ENCODE peak calls at places on chromosomes 4 and X, in five cellular contexts. One of them, this sample, is unnamed.

GRCh38 chrX:46436744-46437143 is 108.5 kb downstream of the ZNF674 start:
- DNase-seq in PC-3: no peak
- DNase-seq in astrocyte: no peak
- DNase-seq in H9: no peak
- DNase-seq in mammary epithelial cell: no peak
- DNase-seq in this sample: no peak

GRCh38 chrX:153685179-153685536 is 2.6 kb upstream of the SLC6A8 start:
- DNase-seq in PC-3: no peak
- DNase-seq in mammary epithelial cell: no peak
- DNase-seq in astrocyte: no peak
- DNase-seq in H9: no peak
- DNase-seq in this sample: no peak

GRCh38 chr4:54553001-54553400 is 104.8 kb upstream of the KIT start:
- DNase-seq in mammary epithelial cell: no peak
- DNase-seq in H9: no peak
- DNase-seq in astrocyte: peak
- DNase-seq in PC-3: no peak
- DNase-seq in this sample: peak

GRCh38 chr4:168177546-168178149 is 85.3 kb downstream of the ANXA10 start:
- DNase-seq in PC-3: no peak
- DNase-seq in astrocyte: no peak
- DNase-seq in H9: no peak
- DNase-seq in mammary epithelial cell: no peak
- DNase-seq in this sample: no peak

GRCh38 chrX:63932006-63932405 is 147.0 kb upstream of the ARHGEF9 start:
- DNase-seq in mammary epithelial cell: no peak
- DNase-seq in H9: no peak
- DNase-seq in PC-3: no peak
- DNase-seq in astrocyte: no peak
- DNase-seq in this sample: no peak

GRCh38 chr4:81724925-81725329 is 253.2 kb upstream of the RASGEF1B start:
- DNase-seq in H9: no peak
- DNase-seq in mammary epithelial cell: peak
- DNase-seq in astrocyte: no peak
- DNase-seq in PC-3: no peak
- DNase-seq in this sample: no peak

GRCh38 chr4:68599150-68599549 is 23.0 kb upstream of the UGT2B17 start:
- DNase-seq in astrocyte: no peak
- DNase-seq in PC-3: peak
- DNase-seq in H9: no peak
- DNase-seq in mammary epithelial cell: peak
- DNase-seq in this sample: no peak

GRCh38 chr4:159003420-159004253 is 99.2 kb upstream of the RAPGEF2 start:
- DNase-seq in mammary epithelial cell: peak
- DNase-seq in H9: no peak
- DNase-seq in PC-3: no peak
- DNase-seq in astrocyte: peak
- DNase-seq in this sample: no peak

GRCh38 chrX:107482046-107482445 is 32.6 kb downstream of the FRMPD3 start:
- DNase-seq in mammary epithelial cell: no peak
- DNase-seq in astrocyte: no peak
- DNase-seq in H9: no peak
- DNase-seq in PC-3: no peak
- DNase-seq in this sample: no peak

GRCh38 chrX:53686151-53686885 is at the start of gene HUWE1:
- DNase-seq in mammary epithelial cell: peak
- DNase-seq in astrocyte: peak
- DNase-seq in H9: peak
- DNase-seq in PC-3: peak
- DNase-seq in this sample: peak

GRCh38 chr4:159484861-159485260 is 382.0 kb downstream of the RAPGEF2 start:
- DNase-seq in H9: no peak
- DNase-seq in PC-3: peak
- DNase-seq in mammary epithelial cell: peak
- DNase-seq in astrocyte: no peak
- DNase-seq in this sample: no peak

GRCh38 chr4:140654516-140654855 is 85.7 kb upstream of the UCP1 start:
- DNase-seq in astrocyte: peak
- DNase-seq in mammary epithelial cell: no peak
- DNase-seq in H9: no peak
- DNase-seq in PC-3: no peak
- DNase-seq in this sample: no peak

GRCh38 chrX:38103857-38104812 is 97.8 kb downstream of the SYTL5 start:
- DNase-seq in astrocyte: peak
- DNase-seq in PC-3: no peak
- DNase-seq in H9: no peak
- DNase-seq in mammary epithelial cell: no peak
- DNase-seq in this sample: peak

GRCh38 chr4:55635760-55636621 is at the start of gene NMU:
- DNase-seq in astrocyte: no peak
- DNase-seq in mammary epithelial cell: peak
- DNase-seq in H9: peak
- DNase-seq in PC-3: peak
- DNase-seq in this sample: no peak

GRCh38 chr4:4735870-4736269 is 123.6 kb upstream of the MSX1 start:
- DNase-seq in astrocyte: peak
- DNase-seq in H9: no peak
- DNase-seq in PC-3: no peak
- DNase-seq in mammary epithelial cell: no peak
- DNase-seq in this sample: peak

GRCh38 chr4:156962069-156962377 is 9.6 kb downstream of the PDGFC start:
- DNase-seq in astrocyte: no peak
- DNase-seq in PC-3: no peak
- DNase-seq in H9: no peak
- DNase-seq in mammary epithelial cell: no peak
- DNase-seq in this sample: no peak

GRCh38 chr4:139825523-139826014 is 159.9 kb downstream of the MGST2 start:
- DNase-seq in H9: peak
- DNase-seq in mammary epithelial cell: no peak
- DNase-seq in PC-3: no peak
- DNase-seq in astrocyte: no peak
- DNase-seq in this sample: no peak

GRCh38 chr4:70667710-70668535 is 1.6 kb upstream of the JCHAIN start:
- DNase-seq in astrocyte: peak
- DNase-seq in H9: no peak
- DNase-seq in mammary epithelial cell: no peak
- DNase-seq in PC-3: no peak
- DNase-seq in this sample: peak

GRCh38 chr4:168451744-168452394 is 28.4 kb downstream of the DDX60L start:
- DNase-seq in astrocyte: peak
- DNase-seq in H9: no peak
- DNase-seq in PC-3: peak
- DNase-seq in mammary epithelial cell: peak
- DNase-seq in this sample: peak

GRCh38 chrX:12965390-12965940 is 9.4 kb upstream of the TMSB4X start:
- DNase-seq in PC-3: no peak
- DNase-seq in H9: no peak
- DNase-seq in mammary epithelial cell: no peak
- DNase-seq in astrocyte: no peak
- DNase-seq in this sample: no peak

GRCh38 chr4:54101190-54102041 is 1.5 kb downstream of the GSX2 start:
- DNase-seq in astrocyte: no peak
- DNase-seq in mammary epithelial cell: no peak
- DNase-seq in PC-3: no peak
- DNase-seq in H9: peak
- DNase-seq in this sample: no peak

GRCh38 chr4:189787216-189788031 is 153.2 kb upstream of the FRG1 start:
- DNase-seq in mammary epithelial cell: no peak
- DNase-seq in astrocyte: no peak
- DNase-seq in H9: no peak
- DNase-seq in PC-3: no peak
- DNase-seq in this sample: no peak

GRCh38 chrX:119482497-119483480 is 14.5 kb downstream of the SLC25A5 start:
- DNase-seq in PC-3: peak
- DNase-seq in astrocyte: peak
- DNase-seq in H9: peak
- DNase-seq in mammary epithelial cell: peak
- DNase-seq in this sample: peak

GRCh38 chr4:7732263-7732662 is 207.4 kb downstream of the AFAP1 start:
- DNase-seq in astrocyte: no peak
- DNase-seq in PC-3: no peak
- DNase-seq in H9: no peak
- DNase-seq in mammary epithelial cell: no peak
- DNase-seq in this sample: no peak

GRCh38 chrX:68287419-68287818 is 145.9 kb downstream of the OPHN1 start:
- DNase-seq in PC-3: no peak
- DNase-seq in astrocyte: no peak
- DNase-seq in H9: no peak
- DNase-seq in mammary epithelial cell: no peak
- DNase-seq in this sample: no peak

GRCh38 chr4:40629401-40630334 is at the start of gene RBM47:
- DNase-seq in mammary epithelial cell: peak
- DNase-seq in PC-3: peak
- DNase-seq in H9: peak
- DNase-seq in astrocyte: peak
- DNase-seq in this sample: peak

GRCh38 chr4:98516441-98517323 is 141.7 kb downstream of the TSPAN5 start:
- DNase-seq in PC-3: no peak
- DNase-seq in astrocyte: peak
- DNase-seq in H9: no peak
- DNase-seq in mammary epithelial cell: no peak
- DNase-seq in this sample: peak

GRCh38 chrX:103716967-103717366 is 6.3 kb downstream of the TMEM31 start:
- DNase-seq in H9: no peak
- DNase-seq in PC-3: peak
- DNase-seq in mammary epithelial cell: peak
- DNase-seq in astrocyte: peak
- DNase-seq in this sample: peak

GRCh38 chr4:150070464-150071170 is 7.6 kb upstream of the DCLK2 start:
- DNase-seq in astrocyte: no peak
- DNase-seq in mammary epithelial cell: no peak
- DNase-seq in H9: no peak
- DNase-seq in PC-3: no peak
- DNase-seq in this sample: no peak

GRCh38 chrX:105331244-105331643 is 110.8 kb upstream of the TEX13A start:
- DNase-seq in H9: no peak
- DNase-seq in PC-3: peak
- DNase-seq in mammary epithelial cell: peak
- DNase-seq in astrocyte: peak
- DNase-seq in this sample: peak

GRCh38 chr4:185637162-185637875 is 102.0 kb upstream of the PDLIM3 start:
- DNase-seq in mammary epithelial cell: no peak
- DNase-seq in PC-3: peak
- DNase-seq in astrocyte: no peak
- DNase-seq in H9: no peak
- DNase-seq in this sample: no peak

GRCh38 chrX:110051559-110051958 is 48.6 kb downstream of the TMEM164 start:
- DNase-seq in PC-3: peak
- DNase-seq in astrocyte: peak
- DNase-seq in H9: no peak
- DNase-seq in mammary epithelial cell: no peak
- DNase-seq in this sample: peak

GRCh38 chrX:145213504-145213903 is 33.8 kb upstream of the SPANXN1 start:
- DNase-seq in PC-3: peak
- DNase-seq in mammary epithelial cell: peak
- DNase-seq in H9: no peak
- DNase-seq in astrocyte: no peak
- DNase-seq in this sample: no peak

GRCh38 chrX:150365051-150365952 is 2.2 kb downstream of the MAMLD1 start:
- DNase-seq in PC-3: peak
- DNase-seq in mammary epithelial cell: peak
- DNase-seq in astrocyte: peak
- DNase-seq in H9: peak
- DNase-seq in this sample: peak
- TF ChIP-seq CTCF in PC-3: peak
- TF ChIP-seq CTCF in mammary epithelial cell: peak
- TF ChIP-seq CTCF in astrocyte: peak
- TF ChIP-seq CTCF in H9: peak
- TF ChIP-seq CTCF in this sample: peak

DNA sequence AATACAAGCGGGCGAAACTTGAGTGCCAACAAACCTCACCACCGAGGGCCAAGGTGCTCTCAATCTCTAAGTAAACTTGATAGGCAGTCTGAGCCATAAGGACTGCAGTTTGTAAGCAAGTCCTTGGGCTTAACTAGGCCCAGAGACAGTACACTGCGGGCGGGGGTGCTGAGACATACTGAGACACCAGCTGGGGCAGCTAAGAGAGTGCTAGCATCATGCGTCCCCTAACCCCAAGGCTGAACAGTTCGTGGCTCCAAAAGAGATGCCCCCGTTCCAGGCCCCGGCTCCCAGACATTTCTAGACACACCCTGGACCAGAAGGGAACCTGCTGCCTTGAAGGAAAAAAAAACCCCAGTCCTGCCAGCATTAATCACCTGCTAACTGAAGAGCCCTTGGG is 126.8 kb upstream of the PRDX4 start:
- DNase-seq in H9: no peak
- DNase-seq in astrocyte: no peak
- DNase-seq in mammary epithelial cell: no peak
- DNase-seq in PC-3: no peak
- DNase-seq in this sample: no peak
- H3K9ac ChIP-seq in H9: no peak
- H3K9ac ChIP-seq in astrocyte: no peak
- H3K9ac ChIP-seq in mammary epithelial cell: no peak
- H3K9ac ChIP-seq in PC-3: no peak
- H3K9ac ChIP-seq in this sample: no peak

GRCh38 chrX:101191217-101191750 is 28.3 kb upstream of the DRP2 start:
- DNase-seq in mammary epithelial cell: no peak
- DNase-seq in PC-3: no peak
- DNase-seq in H9: peak
- DNase-seq in astrocyte: no peak
- DNase-seq in this sample: peak
- H3K4me2 ChIP-seq in mammary epithelial cell: no peak
- H3K4me2 ChIP-seq in PC-3: no peak
- H3K4me2 ChIP-seq in H9: peak
- H3K4me2 ChIP-seq in astrocyte: peak
- H3K4me2 ChIP-seq in this sample: no peak

GRCh38 chrX:140053841-140054240 is 88.5 kb upstream of the CXorf66 start:
- DNase-seq in astrocyte: no peak
- DNase-seq in H9: no peak
- DNase-seq in mammary epithelial cell: no peak
- DNase-seq in PC-3: no peak
- DNase-seq in this sample: no peak

DNA sequence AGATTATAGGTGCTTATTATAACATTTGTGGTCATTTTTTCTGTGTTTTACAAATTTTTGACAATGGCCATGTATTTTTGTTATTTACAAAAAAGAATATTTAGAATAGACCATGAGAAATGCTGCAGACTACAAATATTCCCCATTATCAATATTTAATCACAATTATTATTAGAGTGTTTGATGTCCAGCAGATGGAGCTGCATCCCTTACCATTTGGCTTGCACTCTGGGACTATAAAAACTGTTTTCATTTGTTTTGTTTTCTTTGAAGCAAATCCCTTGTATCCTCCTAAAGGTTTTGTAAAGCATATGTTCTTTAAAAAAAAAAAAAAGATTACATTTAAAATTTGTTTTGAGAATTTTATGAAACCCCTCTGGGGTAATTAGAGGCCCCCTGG is 85.6 kb upstream of the CXorf66 start:
- DNase-seq in H9: no peak
- DNase-seq in astrocyte: no peak
- DNase-seq in mammary epithelial cell: no peak
- DNase-seq in PC-3: peak
- DNase-seq in this sample: peak
- TF ChIP-seq CTCF in H9: peak
- TF ChIP-seq CTCF in astrocyte: peak
- TF ChIP-seq CTCF in mammary epithelial cell: peak
- TF ChIP-seq CTCF in PC-3: peak
- TF ChIP-seq CTCF in this sample: peak

This sample was measured in fibroblast of lung.